ENCODE peak calls at places on chromosomes 3 and 15, in four cellular contexts. V is hepatocyte, M is osteoblast, E is GM23338. J is an unnamed sample. For H3K4me1, the result is how much of the 10 kb centered on the place peaks cover.

GRCh38 chr3:12138044-12138443 is 20.7 kb downstream of the TIMP4 start:
- DNase-seq in V (no peak), M (no peak), E (peak), J (peak)

GRCh38 chr3:119279844-119280243 is 14.3 kb upstream of the ARHGAP31 start:
- DNase-seq in V (no peak), M (no peak), E (no peak), J (no peak)

GRCh38 chr3:21117397-21117796 is 633.6 kb downstream of the ZNF385D start:
- DNase-seq in V (no peak), M (no peak), E (no peak), J (peak)

GRCh38 chr3:95055288-95055687 is 992.4 kb downstream of the NSUN3 start:
- DNase-seq in V (no peak), M (no peak), E (no peak), J (no peak)

GRCh38 chr3:114078126-114078525 is 21.6 kb downstream of the QTRT2 start:
- DNase-seq in V (no peak), M (no peak), E (no peak), J (no peak)

GRCh38 chr3:152471814-152472605 is 203.3 kb downstream of the MBNL1 start:
- DNase-seq in V (peak), M (no peak), E (peak), J (peak)

GRCh38 chr15:33045066-33045810 is 149.3 kb downstream of the FMN1 start:
- DNase-seq in V (no peak), M (no peak), E (no peak), J (no peak)

GRCh38 chr3:55721716-55722484 is 234.8 kb upstream of the WNT5A start:
- DNase-seq in V (peak), M (peak), E (peak), J (no peak)

GRCh38 chr3:84961492-84962255 is 2.9 kb downstream of the CADM2 start:
- DNase-seq in V (no peak), M (no peak), E (no peak), J (no peak)

GRCh38 chr3:99645277-99646106 is 7.1 kb downstream of the COL8A1 start:
- DNase-seq in V (no peak), M (no peak), E (peak), J (no peak)

GRCh38 chr15:59553879-59554735 is 57.5 kb upstream of the GCNT3 start:
- DNase-seq in V (peak), M (peak), E (no peak), J (peak)

GRCh38 chr15:33934396-33934795 is 33.9 kb upstream of the CHRM5 start:
- DNase-seq in V (no peak), M (peak), E (no peak), J (no peak)

GRCh38 chr3:100400424-100400781 is 486 bp downstream of the TOMM70 start:
- DNase-seq in V (peak), M (peak), E (peak), J (no peak)

GRCh38 chr3:117962750-117963149 is 1071.9 kb downstream of the IGSF11 start:
- DNase-seq in V (no peak), M (no peak), E (no peak), J (no peak)

GRCh38 chr3:140585828-140586227 is 92.0 kb upstream of the TRIM42 start:
- DNase-seq in V (no peak), M (peak), E (no peak), J (no peak)

GRCh38 chr3:60935709-60936108 is 315.5 kb downstream of the FHIT start:
- DNase-seq in V (no peak), M (no peak), E (no peak), J (no peak)

GRCh38 chr3:126078866-126079265 is 5.1 kb downstream of the SLC41A3 start:
- DNase-seq in V (no peak), M (no peak), E (no peak), J (no peak)

GRCh38 chr3:33636125-33636855 is 81.8 kb downstream of the CLASP2 start:
- DNase-seq in V (peak), M (peak), E (peak), J (no peak)

GRCh38 chr15:40436116-40436891 is 4.4 kb upstream of the BAHD1 start:
- DNase-seq in V (peak), M (peak), E (peak), J (no peak)

GRCh38 chr3:196932600-196932999 is 9.7 kb downstream of the NCBP2 start:
- DNase-seq in V (no peak), M (peak), E (no peak), J (no peak)

GRCh38 chr3:117793684-117794304 is 1084.2 kb downstream of the TUSC7 start:
- DNase-seq in V (no peak), M (no peak), E (peak), J (no peak)

GRCh38 chr15:49428392-49429095 is 5.5 kb downstream of the FGF7 start:
- DNase-seq in V (no peak), M (peak), E (no peak), J (no peak)

GRCh38 chr3:137061186-137061585 is 103.4 kb downstream of the IL20RB start:
- DNase-seq in V (no peak), M (no peak), E (no peak), J (no peak)

GRCh38 chr3:88032245-88032644 is 26.6 kb downstream of the CGGBP1 start:
- DNase-seq in V (no peak), M (peak), E (no peak), J (no peak)

GRCh38 chr15:73082719-73083275 is 30.5 kb downstream of the NEO1 start:
- DNase-seq in V (peak), M (no peak), E (no peak), J (no peak)

GRCh38 chr3:25662921-25663320 is 1.8 kb downstream of the TOP2B start:
- DNase-seq in V (no peak), M (no peak), E (no peak), J (no peak)

GRCh38 chr3:57777774-57778173 is 21.7 kb downstream of the SLMAP start:
- DNase-seq in V (no peak), M (no peak), E (no peak), J (no peak)

GRCh38 chr3:194080473-194080872 is 55.5 kb upstream of the HES1 start:
- DNase-seq in V (no peak), M (no peak), E (no peak), J (no peak)

GRCh38 chr15:31111091-31111647 is 9.6 kb upstream of the TRPM1 start:
- DNase-seq in V (no peak), M (no peak), E (no peak), J (no peak)

GRCh38 chr15:45129651-45130129 is at the start of the genes DUOX1 and DUOXA1:
- DNase-seq in V (peak), M (peak), E (peak), J (no peak)

GRCh38 chr15:85407421-85408269 is 27.2 kb downstream of the AKAP13 start:
- DNase-seq in V (peak), M (peak), E (no peak), J (peak)

GRCh38 chr15:90232941-90233700 is 620 bp downstream of the CIB1 start:
- DNase-seq in V (peak), M (peak), E (peak), J (peak)

GRCh38 chr15:25456196-25456595 is 17.4 kb upstream of the UBE3A start:
- DNase-seq in V (no peak), M (no peak), E (no peak), J (no peak)

GRCh38 chr3:197329382-197329781 is 31.0 kb upstream of the DLG1 start:
- DNase-seq in V (no peak), M (no peak), E (no peak), J (no peak)

GRCh38 chr3:15794842-15795562 is 2.8 kb downstream of the ANKRD28 start:
- DNase-seq in V (no peak), M (peak), E (no peak), J (no peak)

GRCh38 chr15:96564546-96564945 is 234.0 kb downstream of the NR2F2 start:
- DNase-seq in V (no peak), M (no peak), E (no peak), J (no peak)

GRCh38 chr3:192273611-192274010 is 453.7 kb downstream of the FGF12 start:
- DNase-seq in V (no peak), M (no peak), E (peak), J (peak)

GRCh38 chr15:41603941-41604660 is 45.1 kb downstream of the TYRO3 start:
- DNase-seq in V (peak), M (peak), E (peak), J (peak)

GRCh38 chr3:143480306-143480852 is 360.8 kb downstream of the CHST2 start:
- DNase-seq in V (peak), M (peak), E (no peak), J (no peak)
- H3K4me1 ChIP-seq in V (under half), M (under half), E (under half), J (under half)

DNA sequence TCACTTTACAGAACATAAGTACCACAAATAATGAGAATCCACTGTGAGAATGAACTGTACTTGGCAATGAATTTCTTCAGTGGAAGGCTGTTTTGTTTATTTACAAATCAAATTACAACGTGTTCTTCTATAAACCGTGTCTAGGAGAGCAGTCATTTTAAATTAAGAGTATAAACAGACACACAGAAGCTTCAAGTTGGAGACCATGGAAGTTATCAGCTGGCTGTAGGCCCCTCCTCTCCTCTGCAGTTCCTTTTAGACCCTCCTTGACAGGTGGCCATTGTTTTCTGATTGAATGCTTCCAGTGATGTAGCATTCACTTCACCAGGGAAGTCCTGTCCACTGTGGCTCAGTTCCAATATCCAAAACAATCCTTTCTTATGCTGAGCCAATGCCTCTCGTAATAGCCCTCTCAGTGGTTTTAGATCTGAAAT is 7.3 kb upstream of the MAPK6 start:
- DNase-seq in V (no peak), M (no peak), E (no peak), J (no peak)
- H2AFZ ChIP-seq in V (no peak), M (no peak), E (peak), J (no peak)

GRCh38 chr3:10157015-10157414 is 7.7 kb upstream of the IRAK2 start:
- DNase-seq in V (no peak), M (no peak), E (no peak), J (no peak)
- H3K4me2 ChIP-seq in V (no peak), M (no peak), E (no peak), J (no peak)

GRCh38 chr15:56586206-56586605 is 121.3 kb upstream of the MNS1 start:
- DNase-seq in V (no peak), M (no peak), E (no peak), J (no peak)

GRCh38 chr15:56587686-56588085 is 122.7 kb upstream of the MNS1 start:
- DNase-seq in V (no peak), M (no peak), E (no peak), J (no peak)

DNA sequence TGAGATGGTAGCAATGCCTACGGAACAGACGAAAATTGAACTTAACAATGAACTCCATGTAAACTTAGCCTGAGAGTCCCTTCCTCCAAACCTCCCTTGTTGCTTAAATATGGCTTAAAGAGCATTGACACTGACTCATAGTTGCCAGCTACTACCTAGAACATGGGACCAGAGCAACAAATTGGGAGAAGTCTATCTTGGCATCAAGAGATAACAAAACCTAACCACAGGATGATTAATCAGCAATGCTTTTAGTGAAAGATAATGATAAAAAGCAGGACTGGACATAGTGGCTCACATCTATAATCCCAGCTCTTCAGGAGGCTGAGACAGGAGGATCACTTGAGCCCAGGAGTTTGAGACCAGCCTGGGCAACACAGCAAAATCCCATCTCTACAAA is 117.8 kb upstream of the MNS1 start:
- DNase-seq in V (no peak), M (no peak), E (no peak), J (no peak)
- H3K4me1 ChIP-seq in V (under half), M (under half), E (under half), J (under half)